ENCODE peak calls at places on chromosomes 5 and 9, in five cellular contexts. F is IMR-90; C is CD8-positive, alpha-beta T cell; M is endothelial cell of umbilical vein; S is body of pancreas. I is an unnamed sample.

GRCh38 chr9:116152390-116152789 is 1.2 kb upstream of the PAPPA start:
- DNase-seq in F (peak; percentile 70), C (no peak), M (no peak), S (no peak), I (no peak)

GRCh38 chr9:18459958-18460584 is 13.9 kb upstream of the ADAMTSL1 start:
- DNase-seq in F (peak; percentile 76), C (no peak), M (peak; percentile 85), S (no peak), I (no peak)

GRCh38 chr5:137735531-137736284 is at the start of gene KLHL3:
- DNase-seq in F (peak; percentile 66), C (peak; percentile 24), M (peak; percentile 81), S (peak; percentile 62), I (peak; percentile 17)

GRCh38 chr5:28766565-28767158 is 1728.3 kb upstream of the CDH9 start:
- DNase-seq in F (peak; percentile 21), C (no peak), M (peak; percentile 6), S (no peak), I (no peak)

GRCh38 chr5:60960591-60960990 is 15.6 kb downstream of the NDUFAF2 start:
- DNase-seq in F (peak; percentile 46), C (no peak), M (peak; percentile 40), S (no peak), I (no peak)

GRCh38 chr9:112325600-112325999 is 7.8 kb downstream of the PTBP3 start:
- DNase-seq in F (no peak), C (no peak), M (no peak), S (no peak), I (no peak)

GRCh38 chr9:107760469-107761242 is 271.1 kb upstream of the KLF4 start:
- DNase-seq in F (no peak), C (no peak), M (no peak), S (no peak), I (peak; percentile 57)

GRCh38 chr9:84668204-84669007 is 1.1 kb upstream of the NTRK2 start:
- DNase-seq in F (peak; percentile 19), C (no peak), M (peak; percentile 52), S (peak; percentile 66), I (no peak)

GRCh38 chr5:157161996-157162395 is 4.1 kb downstream of the GARIN3 start:
- DNase-seq in F (no peak), C (no peak), M (no peak), S (no peak), I (no peak)

GRCh38 chr9:33903157-33903780 is 86.3 kb downstream of the UBE2R2 start:
- DNase-seq in F (no peak), C (no peak), M (no peak), S (no peak), I (no peak)

GRCh38 chr5:169650701-169651331 is 13.7 kb downstream of the DOCK2 start:
- DNase-seq in F (peak; percentile 91), C (no peak), M (peak; percentile 65), S (no peak), I (no peak)

GRCh38 chr9:119114681-119115080 is 254.6 kb downstream of the BRINP1 start:
- DNase-seq in F (no peak), C (no peak), M (no peak), S (no peak), I (no peak)

GRCh38 chr9:90099262-90099982 is 494.6 kb downstream of the GADD45G start:
- DNase-seq in F (peak; percentile 13), C (no peak), M (peak; percentile 2), S (no peak), I (no peak)

GRCh38 chr9:23754551-23754950 is 71.5 kb downstream of the ELAVL2 start:
- DNase-seq in F (no peak), C (no peak), M (no peak), S (no peak), I (no peak)

GRCh38 chr5:179530069-179530998 is 20.0 kb upstream of the RUFY1 start:
- DNase-seq in F (no peak), C (peak; percentile 71), M (peak; percentile 75), S (peak; percentile 46), I (peak; percentile 87)

GRCh38 chr5:582936-583635 is 29.1 kb upstream of the CEP72 start:
- DNase-seq in F (no peak), C (no peak), M (no peak), S (no peak), I (peak; percentile 16)

GRCh38 chr5:58887721-58888409 is 305.0 kb downstream of the RAB3C start:
- DNase-seq in F (peak; percentile 11), C (no peak), M (no peak), S (peak; percentile 23), I (no peak)

GRCh38 chr9:78893758-78894157 is 596.8 kb downstream of the PSAT1 start:
- DNase-seq in F (no peak), C (no peak), M (no peak), S (no peak), I (no peak)

GRCh38 chr5:107476783-107477182 is 194.0 kb downstream of the EFNA5 start:
- DNase-seq in F (no peak), C (no peak), M (peak; percentile 94), S (no peak), I (no peak)

GRCh38 chr5:133128066-133128465 is 76.3 kb downstream of the HSPA4 start:
- DNase-seq in F (no peak), C (no peak), M (no peak), S (no peak), I (no peak)

GRCh38 chr9:122213589-122214413 is 15.0 kb downstream of the LHX6 start:
- DNase-seq in F (no peak), C (peak; percentile 18), M (no peak), S (no peak), I (peak; percentile 54)

GRCh38 chr9:122216138-122216797 is 12.5 kb downstream of the LHX6 start:
- DNase-seq in F (no peak), C (no peak), M (no peak), S (no peak), I (no peak)

GRCh38 chr9:122215663-122216062 is 13.1 kb downstream of the LHX6 start:
- DNase-seq in F (no peak), C (no peak), M (no peak), S (no peak), I (no peak)

GRCh38 chr9:122213102-122213588 is 15.6 kb downstream of the LHX6 start:
- DNase-seq in F (no peak), C (no peak), M (no peak), S (no peak), I (no peak)

DNA sequence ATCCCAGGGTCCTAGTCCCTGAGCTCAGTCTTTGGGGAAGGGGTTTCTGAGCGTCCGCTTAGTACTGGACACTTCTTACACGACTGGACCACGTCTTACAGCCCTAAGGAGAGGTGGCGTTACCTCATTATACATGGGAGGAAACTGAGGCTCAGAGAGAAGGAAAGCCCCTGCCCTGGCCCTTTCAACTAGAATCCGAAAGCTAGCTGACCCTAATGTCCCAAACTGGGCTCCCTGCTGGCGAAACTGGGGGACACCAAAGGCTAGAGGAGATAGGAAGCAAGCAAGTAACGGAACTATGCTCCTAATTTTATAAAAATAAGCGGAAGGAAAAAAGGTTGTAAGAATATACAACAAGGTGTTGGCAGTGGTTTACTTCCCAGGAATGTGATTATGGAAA is 14.2 kb downstream of the LHX6 start:
- DNase-seq in F (no peak), C (no peak), M (no peak), S (no peak), I (no peak)
- H3K27me3 ChIP-seq in F (peaks cover 85% of the 10 kb centered on the region), C (peaks cover 29% of the 10 kb centered on the region), M (peaks cover 38% of the 10 kb centered on the region), S (peaks cover 19% of the 10 kb centered on the region), I (no peaks in the 10 kb centered on the region)

GRCh38 chr9:69744688-69745380 is 15.0 kb downstream of the PTAR1 start:
- DNase-seq in F (peak; percentile 54), C (no peak), M (no peak), S (no peak), I (no peak)

GRCh38 chr9:69745716-69746538 is 13.9 kb downstream of the PTAR1 start:
- DNase-seq in F (peak; percentile 47), C (no peak), M (peak; percentile 34), S (no peak), I (no peak)

GRCh38 chr9:69748304-69748703 is 11.5 kb downstream of the PTAR1 start:
- DNase-seq in F (no peak), C (no peak), M (no peak), S (no peak), I (no peak)

GRCh38 chr9:69750085-69750484 is 9.7 kb downstream of the PTAR1 start:
- DNase-seq in F (no peak), C (no peak), M (peak; percentile 15), S (no peak), I (no peak)

GRCh38 chr9:69746859-69747560 is 12.8 kb downstream of the PTAR1 start:
- DNase-seq in F (no peak), C (no peak), M (no peak), S (no peak), I (no peak)
- H3K36me3 ChIP-seq in F (peaks cover 2% of the 10 kb centered on the region), C (peaks cover 18% of the 10 kb centered on the region), M (peaks cover 3% of the 10 kb centered on the region), S (peaks cover 1% of the 10 kb centered on the region), I (peaks cover 24% of the 10 kb centered on the region)

DNA sequence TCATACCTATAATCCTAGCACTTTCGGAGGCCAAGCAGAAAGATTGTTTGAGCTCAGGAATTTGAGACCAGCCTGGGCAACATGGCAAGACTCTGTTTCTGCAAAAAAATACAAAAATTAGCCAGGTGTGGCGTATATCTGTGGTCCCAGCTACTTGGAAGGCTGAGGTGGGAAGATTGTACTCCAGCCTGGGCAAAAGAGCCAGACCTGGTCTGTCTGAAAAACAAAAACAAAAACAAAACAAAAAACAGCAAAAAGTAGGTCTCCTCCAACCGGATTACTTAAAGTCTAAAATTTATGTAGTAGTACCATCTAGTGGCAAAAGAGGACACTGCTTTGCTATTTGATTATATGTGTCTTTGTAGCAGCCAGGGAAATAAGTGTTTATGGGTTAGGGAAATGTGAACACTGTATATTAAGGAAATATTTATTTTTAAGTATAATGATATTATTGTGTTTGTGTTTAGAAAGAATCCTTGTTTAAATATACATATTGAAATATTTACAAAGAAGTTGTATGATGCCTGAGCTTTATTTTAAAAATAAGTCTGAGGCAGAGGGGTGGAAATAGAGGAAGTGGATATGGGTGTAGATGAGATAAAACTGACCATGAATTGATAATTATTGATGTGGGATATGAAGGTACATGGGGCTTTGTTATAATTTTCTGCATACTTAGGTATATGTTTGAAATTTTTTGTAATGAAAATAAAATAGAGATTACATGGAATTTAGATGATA is 20.0 kb downstream of the APC start:
- DNase-seq in F (peak; percentile 68), C (no peak), M (peak; percentile 78), S (no peak), I (no peak)
- H3K27me3 ChIP-seq in F (no peaks in the 10 kb centered on the region), C (no peaks in the 10 kb centered on the region), M (no peaks in the 10 kb centered on the region), S (no peaks in the 10 kb centered on the region), I (no peaks in the 10 kb centered on the region)

GRCh38 chr9:137741330-137741729 is 122.5 kb downstream of the EHMT1 start:
- DNase-seq in F (no peak), C (no peak), M (no peak), S (no peak), I (no peak)

GRCh38 chr9:137744632-137745183 is 125.9 kb downstream of the EHMT1 start:
- DNase-seq in F (no peak), C (no peak), M (no peak), S (no peak), I (peak; percentile 45)

GRCh38 chr9:137743695-137744094 is 124.9 kb downstream of the EHMT1 start:
- DNase-seq in F (no peak), C (no peak), M (no peak), S (no peak), I (no peak)

GRCh38 chr9:137740311-137740710 is 121.5 kb downstream of the EHMT1 start:
- DNase-seq in F (peak; percentile 78), C (no peak), M (no peak), S (no peak), I (peak; percentile 44)

DNA sequence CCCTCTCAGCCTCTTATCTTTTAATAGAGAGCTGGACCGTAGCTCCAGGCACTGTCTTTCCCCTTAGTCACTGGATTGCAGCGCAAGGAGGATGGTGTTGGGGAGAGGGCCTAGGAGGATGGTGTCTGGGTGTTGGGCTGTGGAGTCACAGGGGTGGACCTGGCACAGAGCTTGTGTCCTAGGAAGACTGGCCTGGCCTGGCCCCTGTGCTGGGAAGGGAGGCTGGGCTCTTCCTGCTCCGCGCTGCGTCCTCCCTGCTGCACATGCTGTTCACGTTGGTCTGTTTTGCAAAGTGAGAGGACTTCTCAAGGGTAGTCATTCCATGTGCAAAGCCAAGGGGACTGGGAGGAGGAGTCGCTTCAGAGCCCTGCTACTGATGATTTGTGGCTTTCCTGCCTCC is 123.9 kb downstream of the EHMT1 start:
- DNase-seq in F (peak; percentile 16), C (no peak), M (no peak), S (no peak), I (peak; percentile 35)
- H3K36me3 ChIP-seq in F (peaks cover 20% of the 10 kb centered on the region), C (peaks cover 23% of the 10 kb centered on the region), M (peaks cover 15% of the 10 kb centered on the region), S (peaks cover 10% of the 10 kb centered on the region), I (peaks cover 49% of the 10 kb centered on the region)

I was measured in Peyer's patch.